ENCODE peak calls at places on chromosomes 7 and 10, in nine cellular contexts. W is uterus, M is right lobe of liver, K is nephron progenitor cell, R is heart right ventricle, D is fibroblast of lung, P is cardiac muscle cell, S is OCI-LY7, V is fibroblast of mammary gland. Q is an unnamed sample.
A peak's percentile ranks its signal among the peaks of the same experiment; 100 is the strongest.

GRCh38 chr10:73095479-73096021 is 1.1 kb downstream of the P4HA1 start:
- DNase-seq in W (peak; percentile 57), M (no peak), K (peak; percentile 62), R (peak; percentile 66), D (peak; percentile 82), P (peak; percentile 80), S (peak; percentile 52), V (peak; percentile 80), Q (peak; percentile 32)

GRCh38 chr7:5284304-5285281 is 1.9 kb downstream of the SLC29A4 start:
- DNase-seq in W (no peak), M (peak; percentile 84), K (peak; percentile 61), R (no peak), D (no peak), P (peak; percentile 82), S (peak; percentile 72), V (peak; percentile 6), Q (peak; percentile 79)

GRCh38 chr7:143299840-143300239 is 11.7 kb downstream of the CASP2 start:
- DNase-seq in W (no peak), M (peak; percentile 71), K (peak; percentile 33), R (no peak), D (peak; percentile 12), P (peak; percentile 44), S (peak; percentile 55), V (peak; percentile 12), Q (no peak)

GRCh38 chr7:120587281-120587680 is 270.7 kb downstream of the TSPAN12 start:
- DNase-seq in W (no peak), M (no peak), K (no peak), R (no peak), D (no peak), P (no peak), S (no peak), V (no peak), Q (no peak)

GRCh38 chr10:107914450-107915276 is 750.2 kb upstream of the SORCS1 start:
- DNase-seq in W (no peak), M (no peak), K (peak; percentile 69), R (no peak), D (peak; percentile 3), P (peak; percentile 69), S (no peak), V (peak; percentile 25), Q (peak; percentile 30)

GRCh38 chr7:155232911-155233702 is 64.6 kb upstream of the INSIG1 start:
- DNase-seq in W (no peak), M (no peak), K (no peak), R (no peak), D (no peak), P (no peak), S (no peak), V (peak; percentile 59), Q (no peak)

GRCh38 chr7:94301024-94301588 is 93.6 kb upstream of the COL1A2 start:
- DNase-seq in W (peak; percentile 80), M (no peak), K (peak; percentile 42), R (peak; percentile 65), D (peak; percentile 99), P (peak; percentile 56), S (no peak), V (peak; percentile 98), Q (no peak)

GRCh38 chr7:74318043-74318442 is 28.8 kb downstream of the CLIP2 start:
- DNase-seq in W (no peak), M (no peak), K (no peak), R (no peak), D (no peak), P (no peak), S (no peak), V (no peak), Q (no peak)

GRCh38 chr10:90227259-90227658 is 525.9 kb downstream of the KIF20B start:
- DNase-seq in W (no peak), M (no peak), K (no peak), R (no peak), D (peak; percentile 100), P (no peak), S (no peak), V (peak; percentile 95), Q (no peak)

GRCh38 chr7:26944486-26944885 is 80.1 kb upstream of the SKAP2 start:
- DNase-seq in W (no peak), M (no peak), K (no peak), R (no peak), D (no peak), P (no peak), S (no peak), V (no peak), Q (no peak)

GRCh38 chr10:62870866-62871265 is 54.7 kb upstream of the EGR2 start:
- DNase-seq in W (no peak), M (no peak), K (no peak), R (no peak), D (no peak), P (no peak), S (no peak), V (no peak), Q (peak; percentile 65)

GRCh38 chr7:78175330-78175729 is 376.8 kb downstream of the PHTF2 start:
- DNase-seq in W (no peak), M (no peak), K (no peak), R (no peak), D (no peak), P (no peak), S (no peak), V (no peak), Q (no peak)

GRCh38 chr7:47940482-47941001 is 7.7 kb downstream of the PKD1L1 start:
- DNase-seq in W (no peak), M (no peak), K (no peak), R (peak; percentile 50), D (peak; percentile 65), P (peak; percentile 36), S (no peak), V (peak; percentile 51), Q (no peak)

GRCh38 chr7:106736508-106737201 is 75.7 kb upstream of the CCDC71L start:
- DNase-seq in W (no peak), M (no peak), K (peak; percentile 8), R (peak; percentile 46), D (peak; percentile 72), P (peak; percentile 23), S (peak; percentile 57), V (peak; percentile 86), Q (peak; percentile 70)

GRCh38 chr10:49119746-49120145 is 4.4 kb upstream of the VSTM4 start:
- DNase-seq in W (no peak), M (no peak), K (no peak), R (no peak), D (peak; percentile 57), P (no peak), S (no peak), V (no peak), Q (no peak)

GRCh38 chr7:40248681-40249080 is 113.9 kb downstream of the SUGCT start:
- DNase-seq in W (no peak), M (no peak), K (no peak), R (no peak), D (no peak), P (no peak), S (no peak), V (no peak), Q (no peak)

GRCh38 chr7:46518713-46519112 is 597.6 kb upstream of the IGFBP3 start:
- DNase-seq in W (no peak), M (no peak), K (no peak), R (no peak), D (no peak), P (no peak), S (no peak), V (no peak), Q (no peak)

GRCh38 chr7:87316846-87317545 is 28.5 kb upstream of the CROT start:
- DNase-seq in W (no peak), M (no peak), K (no peak), R (no peak), D (peak; percentile 86), P (no peak), S (no peak), V (peak; percentile 91), Q (no peak)
- TF ChIP-seq CTCF in W (no peak), M (no peak), K (no peak), R (no peak), D (no peak), P (no peak), S (no peak), V (no peak), Q (no peak)

GRCh38 chr7:20784311-20785210 is 2.1 kb downstream of the SP8 start:
- DNase-seq in W (no peak), M (no peak), K (peak; percentile 68), R (no peak), D (no peak), P (peak; percentile 44), S (no peak), V (peak; percentile 8), Q (peak; percentile 68)
- TF ChIP-seq CTCF in W (no peak), M (no peak), K (peak; percentile 18), R (no peak), D (no peak), P (no peak), S (no peak), V (no peak), Q (no peak)

DNA sequence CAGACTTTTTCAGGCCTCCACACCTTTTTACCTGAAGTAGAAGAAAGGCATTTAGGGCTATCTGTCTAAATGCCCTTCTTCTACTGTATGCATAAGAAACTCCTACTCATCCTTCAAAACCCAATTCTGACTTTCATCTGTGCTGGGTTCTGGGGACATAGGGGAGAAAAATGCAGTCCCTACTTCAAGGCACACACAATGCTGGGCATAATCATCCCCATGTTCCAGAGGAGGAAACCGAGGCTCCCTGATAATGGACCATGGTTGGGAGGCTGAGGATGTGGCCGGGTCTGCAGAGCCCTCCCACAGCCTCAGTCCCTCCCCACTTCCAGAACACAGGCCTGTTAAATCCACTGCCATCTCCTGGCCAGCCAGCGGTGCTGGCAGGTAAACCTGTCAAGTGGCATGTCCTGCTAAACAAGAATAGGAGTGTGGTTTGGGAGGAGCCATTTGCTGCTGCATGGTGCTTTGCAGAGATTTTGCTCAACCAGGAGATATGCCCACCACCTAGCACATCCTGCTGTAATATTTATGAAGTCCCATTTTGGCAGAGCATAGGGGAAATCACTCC is 32.0 kb downstream of the GRID1 start:
- DNase-seq in W (no peak), M (peak; percentile 33), K (no peak), R (no peak), D (no peak), P (peak; percentile 24), S (no peak), V (no peak), Q (no peak)
- TF ChIP-seq CTCF in W (no peak), M (peak; percentile 4), K (no peak), R (no peak), D (no peak), P (no peak), S (peak; percentile 43), V (no peak), Q (no peak)

GRCh38 chr7:31370610-31371009 is 30.1 kb upstream of the NEUROD6 start:
- DNase-seq in W (no peak), M (no peak), K (no peak), R (no peak), D (peak; percentile 5), P (peak; percentile 29), S (no peak), V (no peak), Q (no peak)

GRCh38 chr7:31372538-31372937 is 32.0 kb upstream of the NEUROD6 start:
- DNase-seq in W (no peak), M (no peak), K (no peak), R (no peak), D (no peak), P (no peak), S (no peak), V (no peak), Q (no peak)

GRCh38 chr7:31368620-31369019 is 28.1 kb upstream of the NEUROD6 start:
- DNase-seq in W (no peak), M (no peak), K (no peak), R (no peak), D (no peak), P (no peak), S (no peak), V (no peak), Q (no peak)

GRCh38 chr7:31371621-31372020 is 31.1 kb upstream of the NEUROD6 start:
- DNase-seq in W (no peak), M (no peak), K (no peak), R (no peak), D (no peak), P (no peak), S (no peak), V (no peak), Q (no peak)

GRCh38 chr7:31373337-31374289 is 33.1 kb upstream of the NEUROD6 start:
- DNase-seq in W (no peak), M (no peak), K (peak; percentile 62), R (peak; percentile 16), D (peak; percentile 45), P (peak; percentile 66), S (peak; percentile 47), V (peak; percentile 43), Q (peak; percentile 66)
- TF ChIP-seq CTCF in W (no peak), M (peak; percentile 62), K (peak; percentile 73), R (peak; percentile 60), D (peak; percentile 45), P (peak; percentile 80), S (peak; percentile 79), V (peak; percentile 60), Q (peak; percentile 45)